ENCODE peak calls at places on chromosome 14, in eight cellular contexts. L is stomach, K is PC-9, V is psoas muscle, H is heart right ventricle, W is neural progenitor cell, E is GM12878, Z is testis. R is an unnamed sample. For H3K27me3, the result is how much of the 10 kb centered on the place peaks cover.

GRCh38 chr14:69612014-69612758 is 790 bp downstream of the SUSD6 start:
- DNase-seq in L (no peak), K (peak), V (peak), H (no peak), W (peak), E (no peak), Z (peak), R (peak)

GRCh38 chr14:22864979-22865378 is 6.6 kb upstream of the LRP10 start:
- DNase-seq in L (no peak), K (no peak), V (peak), H (no peak), W (no peak), E (no peak), Z (no peak), R (no peak)

GRCh38 chr14:78142994-78143393 is 27.2 kb upstream of the NRXN3 start:
- DNase-seq in L (no peak), K (no peak), V (no peak), H (no peak), W (no peak), E (no peak), Z (no peak), R (no peak)

GRCh38 chr14:86462193-86462592 is 932.2 kb downstream of the FLRT2 start:
- DNase-seq in L (no peak), K (no peak), V (no peak), H (no peak), W (peak), E (no peak), Z (peak), R (no peak)

GRCh38 chr14:53458368-53458814 is 305.3 kb upstream of the DDHD1 start:
- DNase-seq in L (no peak), K (peak), V (no peak), H (no peak), W (peak), E (no peak), Z (no peak), R (no peak)

GRCh38 chr14:23639891-23640523 is 3.8 kb downstream of the DHRS2 start:
- DNase-seq in L (no peak), K (no peak), V (no peak), H (no peak), W (no peak), E (no peak), Z (no peak), R (no peak)

GRCh38 chr14:33532581-33532980 is 418.3 kb downstream of the EGLN3 start:
- DNase-seq in L (no peak), K (no peak), V (no peak), H (no peak), W (no peak), E (no peak), Z (no peak), R (no peak)

GRCh38 chr14:33567736-33568124 is 383.1 kb downstream of the EGLN3 start:
- DNase-seq in L (no peak), K (no peak), V (no peak), H (no peak), W (no peak), E (no peak), Z (no peak), R (no peak)

GRCh38 chr14:102408729-102409128 is 46.0 kb downstream of the TECPR2 start:
- DNase-seq in L (no peak), K (no peak), V (no peak), H (peak), W (no peak), E (no peak), Z (no peak), R (no peak)

GRCh38 chr14:26190644-26191043 is 407.2 kb downstream of the NOVA1 start:
- DNase-seq in L (no peak), K (no peak), V (no peak), H (no peak), W (no peak), E (no peak), Z (no peak), R (no peak)

GRCh38 chr14:92549853-92550244 is 36.3 kb downstream of the RIN3 start:
- DNase-seq in L (no peak), K (no peak), V (peak), H (peak), W (no peak), E (no peak), Z (peak), R (no peak)

GRCh38 chr14:69005432-69006148 is 26.5 kb upstream of the ACTN1 start:
- DNase-seq in L (peak), K (peak), V (peak), H (peak), W (peak), E (no peak), Z (no peak), R (no peak)

GRCh38 chr14:58712357-58712756 is 74.6 kb downstream of the DACT1 start:
- DNase-seq in L (no peak), K (no peak), V (no peak), H (no peak), W (no peak), E (no peak), Z (no peak), R (no peak)

GRCh38 chr14:67428501-67429031 is 16.6 kb upstream of the PLEK2 start:
- DNase-seq in L (peak), K (peak), V (no peak), H (no peak), W (no peak), E (no peak), Z (no peak), R (no peak)

GRCh38 chr14:20642182-20642581 is 691 bp upstream of the OR6S1 start:
- DNase-seq in L (no peak), K (no peak), V (no peak), H (no peak), W (no peak), E (no peak), Z (no peak), R (no peak)

GRCh38 chr14:39034481-39035296 is 68.3 kb downstream of the SEC23A start:
- DNase-seq in L (no peak), K (no peak), V (no peak), H (no peak), W (peak), E (no peak), Z (no peak), R (no peak)

GRCh38 chr14:52759145-52759544 is 29.2 kb downstream of the STYX start:
- DNase-seq in L (no peak), K (no peak), V (no peak), H (no peak), W (no peak), E (no peak), Z (no peak), R (no peak)

GRCh38 chr14:68255697-68256178 is 436.2 kb downstream of the RAD51B start:
- DNase-seq in L (no peak), K (peak), V (no peak), H (no peak), W (no peak), E (no peak), Z (no peak), R (no peak)

DNA sequence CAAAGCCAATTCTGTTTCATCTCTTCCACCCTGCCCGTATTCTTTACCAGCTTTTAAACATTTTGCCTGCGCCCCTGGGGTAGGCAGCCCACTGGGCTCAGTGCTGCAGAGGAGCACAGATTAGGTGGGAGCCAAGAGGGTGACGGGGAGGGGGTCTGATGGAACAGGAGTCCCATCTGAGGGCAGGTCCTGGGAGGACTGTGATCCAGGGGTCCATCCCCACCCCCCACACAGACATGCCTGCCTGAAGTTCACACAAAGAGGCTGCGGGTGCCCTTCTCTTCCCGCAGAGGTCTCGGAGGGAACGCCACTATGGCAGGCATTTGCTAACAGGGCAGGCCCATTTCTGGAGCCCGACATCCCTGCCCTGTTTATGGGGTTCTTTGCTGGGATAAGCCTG is 12.7 kb downstream of the VASH1 start:
- DNase-seq in L (no peak), K (no peak), V (no peak), H (peak), W (no peak), E (no peak), Z (no peak), R (no peak)
- TF ChIP-seq CTCF in L (no peak), K (no peak), V (no peak), H (no peak), W (no peak), E (no peak), Z (no peak), R (no peak)

DNA sequence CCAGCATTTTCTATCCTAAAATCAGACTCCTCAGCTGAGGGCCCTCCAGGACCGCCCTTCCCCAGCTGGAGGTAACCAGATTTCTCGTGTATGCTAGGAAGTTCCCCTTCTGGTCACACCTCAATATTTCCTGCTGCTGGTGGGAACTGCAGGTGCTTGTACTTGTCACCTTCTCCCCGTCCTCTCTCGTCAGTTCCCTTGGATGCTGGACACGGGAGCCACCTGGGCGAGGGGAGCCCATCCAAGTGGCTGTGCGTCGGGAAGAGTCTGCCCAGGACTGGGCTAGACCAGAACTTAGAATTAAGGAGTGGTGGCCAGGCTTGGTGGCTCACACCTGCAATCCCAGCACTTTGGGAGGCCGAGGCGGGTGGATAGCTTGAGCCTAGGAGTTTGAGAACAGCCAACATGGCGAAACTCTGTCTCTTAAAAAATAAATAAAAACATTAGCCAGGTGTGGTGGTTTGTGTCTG is 23.2 kb upstream of the KIF26A start:
- DNase-seq in L (peak), K (no peak), V (no peak), H (no peak), W (no peak), E (no peak), Z (no peak), R (no peak)
- H3K27me3 ChIP-seq in L (under half), K (under half), V (under half), H (under half), W (half or more), E (under half), Z (under half), R (under half)

GRCh38 chr14:72178517-72178916 is 246.3 kb downstream of the RGS6 start:
- DNase-seq in L (no peak), K (no peak), V (no peak), H (no peak), W (no peak), E (no peak), Z (no peak), R (no peak)
- TF ChIP-seq CTCF in L (no peak), K (no peak), V (no peak), H (no peak), W (no peak), E (peak), Z (no peak), R (no peak)

GRCh38 chr14:100735271-100735670 is 8.6 kb downstream of the DLK1 start:
- DNase-seq in L (no peak), K (no peak), V (no peak), H (no peak), W (no peak), E (no peak), Z (no peak), R (no peak)

GRCh38 chr14:100738269-100738691 is 11.6 kb downstream of the DLK1 start:
- DNase-seq in L (no peak), K (no peak), V (no peak), H (no peak), W (no peak), E (no peak), Z (no peak), R (no peak)

GRCh38 chr14:100738704-100739131 is 12.0 kb downstream of the DLK1 start:
- DNase-seq in L (no peak), K (no peak), V (no peak), H (no peak), W (no peak), E (no peak), Z (no peak), R (no peak)

GRCh38 chr14:100737526-100737925 is 10.8 kb downstream of the DLK1 start:
- DNase-seq in L (no peak), K (no peak), V (no peak), H (no peak), W (no peak), E (no peak), Z (no peak), R (no peak)

GRCh38 chr14:100736269-100737180 is 9.8 kb downstream of the DLK1 start:
- DNase-seq in L (no peak), K (no peak), V (no peak), H (no peak), W (peak), E (no peak), Z (no peak), R (no peak)
- H3K27me3 ChIP-seq in L (under half), K (half or more), V (under half), H (under half), W (under half), E (under half), Z (under half), R (under half)